ENCODE peak calls at places on chromosomes 11 and 22, in six cellular contexts. O is body of pancreas, J is mucosa of descending colon, Y is spleen, G is thoracic aorta, I is neural progenitor cell. L is an unnamed sample.

GRCh38 chr11:123197711-123198110 is 2.7 kb upstream of the CLMP start:
- DNase-seq in O (no peak), J (no peak), Y (no peak), G (no peak), I (no peak), L (no peak)

GRCh38 chr11:65716294-65716693 is 4.2 kb downstream of the KAT5 start:
- DNase-seq in O (no peak), J (no peak), Y (peak; percentile 36), G (no peak), I (no peak), L (no peak)

GRCh38 chr11:87463486-87464102 is 425.9 kb downstream of the TMEM135 start:
- DNase-seq in O (no peak), J (no peak), Y (no peak), G (no peak), I (peak; percentile 66), L (no peak)

GRCh38 chr22:22047266-22047665 is 64.7 kb upstream of the TOP3B start:
- DNase-seq in O (no peak), J (no peak), Y (no peak), G (no peak), I (no peak), L (no peak)

GRCh38 chr11:119863811-119864601 is 135.0 kb upstream of the NECTIN1 start:
- DNase-seq in O (no peak), J (peak; percentile 88), Y (peak; percentile 38), G (no peak), I (peak; percentile 16), L (no peak)

GRCh38 chr11:69442807-69443137 is 38.7 kb upstream of the LINC01488 start:
- DNase-seq in O (peak; percentile 35), J (no peak), Y (peak; percentile 82), G (no peak), I (no peak), L (no peak)

GRCh38 chr11:130765951-130766649 is 150.2 kb downstream of the SNX19 start:
- DNase-seq in O (no peak), J (no peak), Y (no peak), G (no peak), I (no peak), L (no peak)

GRCh38 chr22:31439805-31440204 is 40.4 kb downstream of the DRG1 start:
- DNase-seq in O (no peak), J (no peak), Y (no peak), G (no peak), I (no peak), L (no peak)

GRCh38 chr22:46546466-46547178 is 9.2 kb upstream of the CELSR1 start:
- DNase-seq in O (peak; percentile 36), J (no peak), Y (peak; percentile 62), G (no peak), I (peak; percentile 17), L (no peak)

GRCh38 chr22:42229455-42230149 is 40.9 kb downstream of the TCF20 start:
- DNase-seq in O (peak; percentile 40), J (no peak), Y (no peak), G (no peak), I (no peak), L (no peak)

GRCh38 chr11:106421673-106422292 is 344.3 kb downstream of the AASDHPPT start:
- DNase-seq in O (no peak), J (no peak), Y (no peak), G (no peak), I (peak; percentile 40), L (no peak)

GRCh38 chr22:38467904-38468760 is at the start of gene KDELR3:
- DNase-seq in O (peak; percentile 60), J (peak; percentile 77), Y (peak; percentile 79), G (no peak), I (peak; percentile 57), L (peak; percentile 26)

GRCh38 chr11:73184953-73185671 is 33.0 kb upstream of the P2RY2 start:
- DNase-seq in O (peak; percentile 72), J (peak; percentile 75), Y (peak; percentile 92), G (no peak), I (peak; percentile 68), L (peak; percentile 65)

GRCh38 chr11:40514124-40514523 is 945.3 kb downstream of the LRRC4C start:
- DNase-seq in O (no peak), J (no peak), Y (no peak), G (no peak), I (no peak), L (no peak)

GRCh38 chr11:12777208-12777874 is 103.1 kb downstream of the TEAD1 start:
- DNase-seq in O (no peak), J (no peak), Y (no peak), G (no peak), I (no peak), L (no peak)

GRCh38 chr11:21888814-21889213 is 304.1 kb upstream of the ANO5 start:
- DNase-seq in O (no peak), J (no peak), Y (no peak), G (no peak), I (no peak), L (peak; percentile 49)

GRCh38 chr11:117097567-117098268 is 510 bp downstream of the SIK3 start:
- DNase-seq in O (peak; percentile 54), J (peak; percentile 80), Y (no peak), G (no peak), I (peak; percentile 68), L (no peak)

GRCh38 chr11:76752321-76753175 is 30.6 kb upstream of the TSKU start:
- DNase-seq in O (peak; percentile 35), J (peak; percentile 92), Y (peak; percentile 83), G (peak; percentile 84), I (no peak), L (peak; percentile 87)

GRCh38 chr11:8351223-8351622 is 87.5 kb upstream of the LMO1 start:
- DNase-seq in O (no peak), J (no peak), Y (no peak), G (no peak), I (no peak), L (no peak)

GRCh38 chr11:93849201-93849600 is 1.2 kb downstream of the VSTM5 start:
- DNase-seq in O (no peak), J (no peak), Y (no peak), G (no peak), I (no peak), L (no peak)

DNA sequence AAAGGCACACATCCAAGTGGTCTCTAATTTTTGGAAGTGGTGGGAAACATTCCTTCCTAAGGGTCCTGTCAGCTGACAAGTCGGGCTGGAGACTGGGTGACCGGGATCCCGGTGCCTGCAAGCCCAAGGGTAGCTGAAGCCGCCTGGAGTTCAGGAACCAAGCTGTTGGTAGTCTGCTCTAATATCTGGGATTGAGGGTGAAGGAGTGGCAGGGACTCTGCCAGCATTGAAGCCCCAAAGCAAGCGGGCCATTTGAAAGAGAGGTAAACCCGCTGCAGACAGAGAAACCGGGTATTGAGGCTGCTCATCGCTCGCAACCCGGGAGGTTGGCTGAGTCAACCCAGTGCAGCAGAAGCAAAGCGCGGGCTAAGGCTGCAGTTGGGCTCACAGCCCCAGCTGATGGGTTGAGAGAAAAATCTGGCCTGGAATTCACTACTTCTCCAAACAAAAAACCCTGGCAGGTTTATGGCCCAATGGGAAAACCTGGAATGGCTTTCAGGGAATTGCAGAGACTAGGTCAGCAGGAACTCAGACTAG is 28.2 kb upstream of the FBXO3 start:
- DNase-seq in O (peak; percentile 64), J (no peak), Y (no peak), G (no peak), I (peak; percentile 93), L (no peak)
- H3K4me3 ChIP-seq in O (no peak overlapping the region), J (no peak overlapping the region), Y (no peak overlapping the region), G (peak overlapping the region; percentile 46), I (peak overlapping the region; percentile 50), L (peak overlapping the region; percentile 10)

DNA sequence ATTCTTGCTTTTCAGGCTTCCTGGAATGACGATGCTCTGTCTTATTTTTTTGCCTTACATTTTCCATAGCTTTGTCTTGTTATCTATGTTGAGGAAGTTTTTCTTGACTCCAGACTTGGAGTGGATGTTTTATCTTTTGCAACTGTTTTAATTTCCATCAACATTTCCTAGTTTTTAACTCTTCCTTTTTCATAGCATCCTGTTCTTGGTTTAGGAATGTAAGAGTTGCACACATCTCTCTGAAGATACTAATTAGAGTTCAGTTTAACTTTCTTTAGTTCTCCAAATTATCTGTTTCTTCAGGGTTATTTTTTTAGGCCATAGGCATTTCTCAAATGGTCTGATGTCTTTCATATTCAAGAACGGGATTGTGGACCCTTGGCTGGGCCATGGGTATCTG is 10.4 kb downstream of the CLDN5 start:
- DNase-seq in O (no peak), J (no peak), Y (no peak), G (no peak), I (no peak), L (no peak)
- H3K4me3 ChIP-seq in O (no peak overlapping the region), J (no peak overlapping the region), Y (no peak overlapping the region), G (no peak overlapping the region), I (no peak overlapping the region), L (no peak overlapping the region)

DNA sequence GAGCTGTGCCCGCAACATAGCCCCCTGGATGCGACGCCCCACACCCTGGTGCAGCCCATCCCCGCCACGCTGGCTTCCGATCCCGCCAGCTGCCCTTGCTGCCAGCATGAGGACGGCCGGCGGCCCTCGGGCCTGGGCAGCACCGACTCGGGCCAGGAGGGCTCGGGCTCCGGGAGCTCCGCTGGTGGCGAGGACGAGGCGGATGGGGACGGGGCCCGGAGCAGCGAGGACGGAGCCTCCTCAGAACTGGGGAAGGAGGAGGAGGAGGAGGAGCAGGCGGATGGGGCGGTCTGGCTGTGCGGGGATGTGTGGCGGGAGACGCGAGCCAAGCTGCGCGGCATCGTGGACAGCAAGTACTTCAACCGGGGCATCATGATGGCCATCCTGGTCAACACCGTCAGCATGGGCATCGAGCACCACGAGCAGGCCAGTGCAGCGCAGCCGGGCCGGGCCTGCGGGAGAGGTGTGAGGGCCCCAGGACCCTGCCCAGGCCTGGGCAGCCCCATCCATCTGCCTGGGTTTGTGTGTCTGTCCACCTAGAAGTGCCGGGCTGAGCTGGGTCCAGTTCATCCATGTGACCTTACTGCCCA is 79.0 kb downstream of the CACNA1I start:
- DNase-seq in O (no peak), J (no peak), Y (no peak), G (no peak), I (no peak), L (no peak)
- H3K4me3 ChIP-seq in O (no peak overlapping the region), J (no peak overlapping the region), Y (no peak overlapping the region), G (no peak overlapping the region), I (no peak overlapping the region), L (no peak overlapping the region)

GRCh38 chr11:719214-720016 is 13.4 kb downstream of the EPS8L2 start:
- DNase-seq in O (no peak), J (peak; percentile 56), Y (no peak), G (no peak), I (no peak), L (no peak)

GRCh38 chr11:721913-722811 is 16.1 kb downstream of the EPS8L2 start:
- DNase-seq in O (no peak), J (peak; percentile 83), Y (peak; percentile 94), G (no peak), I (no peak), L (no peak)

GRCh38 chr11:721347-721912 is 15.4 kb downstream of the EPS8L2 start:
- DNase-seq in O (no peak), J (no peak), Y (peak; percentile 76), G (no peak), I (peak; percentile 28), L (no peak)

GRCh38 chr11:720642-721346 is 14.8 kb downstream of the EPS8L2 start:
- DNase-seq in O (no peak), J (peak; percentile 86), Y (peak; percentile 81), G (no peak), I (peak; percentile 91), L (no peak)

DNA sequence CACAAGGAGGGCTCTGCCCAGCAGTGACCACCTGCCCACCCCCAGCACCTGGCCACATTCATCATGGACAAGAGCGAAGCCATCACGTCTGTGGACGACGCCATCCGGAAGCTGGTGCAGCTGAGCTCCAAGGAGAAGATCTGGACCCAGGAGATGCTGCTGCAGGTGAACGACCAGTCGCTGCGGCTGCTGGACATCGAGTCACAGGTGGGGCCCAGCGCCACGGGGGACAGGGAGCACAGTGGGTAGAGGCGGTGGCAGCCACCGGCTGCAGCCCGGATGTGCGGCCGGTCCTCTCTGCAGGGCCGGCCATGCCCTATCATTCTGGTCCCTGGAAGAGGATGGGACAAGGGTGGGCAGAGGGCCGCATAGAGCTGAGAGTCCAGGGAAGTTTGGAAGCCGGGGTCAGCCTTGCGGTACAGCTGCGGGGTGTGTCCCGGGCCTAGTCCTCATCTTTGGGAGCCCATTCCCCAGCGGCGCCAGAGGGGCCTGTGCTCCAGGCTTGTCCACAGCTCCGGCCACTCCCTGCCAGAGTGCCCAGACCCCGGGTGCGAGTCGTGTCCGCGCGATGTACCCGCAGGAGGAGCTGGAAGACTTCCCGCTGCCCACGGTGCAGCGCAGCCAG is 14.1 kb downstream of the EPS8L2 start:
- DNase-seq in O (no peak), J (no peak), Y (no peak), G (no peak), I (no peak), L (no peak)
- H3K4me3 ChIP-seq in O (no peak overlapping the region), J (no peak overlapping the region), Y (peak overlapping the region; percentile 27), G (peak overlapping the region; percentile 61), I (peak overlapping the region; percentile 34), L (no peak overlapping the region)